ENCODE peak calls at places on chromosomes 16 and 17, in seven cellular contexts. L is brain microvascular endothelial cell, Q is BE2C, O is lower leg skin, E is omental fat pad, X is upper lobe of right lung, K is right lobe of liver. R is an unnamed sample.

GRCh38 chr17:83196973-83197880 is 117.8 kb downstream of the METRNL start:
- DNase-seq in L (no peak), Q (peak), O (no peak), E (peak), X (peak), K (peak), R (no peak)

GRCh38 chr16:2524339-2524938 is 4.3 kb downstream of the AMDHD2 start:
- DNase-seq in L (no peak), Q (no peak), O (no peak), E (no peak), X (no peak), K (peak), R (no peak)

GRCh38 chr17:146983-147761 is 9.8 kb downstream of the SCGB1C2 start:
- DNase-seq in L (no peak), Q (no peak), O (peak), E (peak), X (peak), K (peak), R (no peak)

GRCh38 chr16:65574311-65574966 is 452.6 kb upstream of the CDH11 start:
- DNase-seq in L (no peak), Q (no peak), O (no peak), E (no peak), X (no peak), K (no peak), R (no peak)

GRCh38 chr17:8696456-8696855 is 48.2 kb downstream of the CCDC42 start:
- DNase-seq in L (no peak), Q (no peak), O (peak), E (no peak), X (no peak), K (no peak), R (no peak)

GRCh38 chr17:72151565-72152391 is 31.0 kb downstream of the SOX9 start:
- DNase-seq in L (peak), Q (peak), O (no peak), E (no peak), X (peak), K (peak), R (no peak)

GRCh38 chr16:81882559-81882958 is 103.5 kb downstream of the PLCG2 start:
- DNase-seq in L (no peak), Q (no peak), O (no peak), E (no peak), X (no peak), K (no peak), R (no peak)

GRCh38 chr17:68228817-68229570 is 18.8 kb upstream of the AMZ2 start:
- DNase-seq in L (no peak), Q (no peak), O (peak), E (no peak), X (no peak), K (no peak), R (no peak)

GRCh38 chr16:8572919-8573724 is 17.2 kb downstream of the TMEM114 start:
- DNase-seq in L (peak), Q (no peak), O (peak), E (no peak), X (no peak), K (no peak), R (peak)

GRCh38 chr16:12141073-12141472 is 164.5 kb downstream of the SNX29 start:
- DNase-seq in L (no peak), Q (no peak), O (no peak), E (no peak), X (no peak), K (no peak), R (no peak)

GRCh38 chr17:68509151-68510057 is 2.8 kb upstream of the PRKAR1A start:
- DNase-seq in L (no peak), Q (no peak), O (peak), E (no peak), X (peak), K (peak), R (no peak)

GRCh38 chr17:83026311-83026811 is 53.0 kb upstream of the METRNL start:
- DNase-seq in L (no peak), Q (no peak), O (no peak), E (no peak), X (no peak), K (no peak), R (no peak)

GRCh38 chr16:31872201-31872600 is 1.4 kb upstream of the ZNF267 start:
- DNase-seq in L (no peak), Q (no peak), O (no peak), E (no peak), X (no peak), K (no peak), R (no peak)

GRCh38 chr17:65345261-65346060 is 208.3 kb downstream of the RGS9 start:
- DNase-seq in L (peak), Q (no peak), O (no peak), E (no peak), X (no peak), K (no peak), R (no peak)

GRCh38 chr16:17828012-17828411 is 357.3 kb upstream of the XYLT1 start:
- DNase-seq in L (peak), Q (no peak), O (no peak), E (no peak), X (no peak), K (no peak), R (peak)

GRCh38 chr16:84545114-84545737 is 40.8 kb upstream of the MEAK7 start:
- DNase-seq in L (no peak), Q (no peak), O (no peak), E (no peak), X (no peak), K (peak), R (no peak)

GRCh38 chr17:59846391-59847165 is 46.2 kb downstream of the TUBD1 start:
- DNase-seq in L (peak), Q (no peak), O (peak), E (no peak), X (peak), K (no peak), R (peak)

GRCh38 chr17:72566671-72567484 is 446.1 kb downstream of the SOX9 start:
- DNase-seq in L (no peak), Q (no peak), O (no peak), E (no peak), X (no peak), K (no peak), R (no peak)

GRCh38 chr16:23182675-23183485 is at the start of gene SCNN1G:
- DNase-seq in L (no peak), Q (no peak), O (no peak), E (no peak), X (peak), K (no peak), R (no peak)

GRCh38 chr17:33086878-33087277 is 95.2 kb downstream of the SPACA3 start:
- DNase-seq in L (no peak), Q (no peak), O (peak), E (no peak), X (no peak), K (no peak), R (no peak)

GRCh38 chr16:57091990-57092785 is at the start of gene CPNE2:
- DNase-seq in L (no peak), Q (peak), O (peak), E (no peak), X (peak), K (peak), R (no peak)

GRCh38 chr17:80180192-80180591 is 10.4 kb downstream of the CARD14 start:
- DNase-seq in L (no peak), Q (no peak), O (no peak), E (no peak), X (no peak), K (no peak), R (no peak)

GRCh38 chr17:55660171-55660886 is 62.3 kb downstream of the TMEM100 start:
- DNase-seq in L (no peak), Q (no peak), O (no peak), E (no peak), X (no peak), K (no peak), R (no peak)

GRCh38 chr16:11005611-11005975 is 61.2 kb downstream of the CLEC16A start:
- DNase-seq in L (no peak), Q (no peak), O (no peak), E (no peak), X (no peak), K (no peak), R (peak)

GRCh38 chr16:68338326-68339119 is 27.7 kb downstream of the PRMT7 start:
- DNase-seq in L (no peak), Q (no peak), O (no peak), E (no peak), X (no peak), K (no peak), R (no peak)

GRCh38 chr17:79011451-79012147 is 2.0 kb upstream of the CANT1 start:
- DNase-seq in L (peak), Q (no peak), O (no peak), E (no peak), X (no peak), K (no peak), R (peak)

GRCh38 chr17:41801374-41802062 is 10.2 kb downstream of the P3H4 start:
- DNase-seq in L (peak), Q (peak), O (peak), E (peak), X (peak), K (peak), R (peak)

GRCh38 chr16:10619271-10619849 is 39.0 kb upstream of the EMP2 start:
- DNase-seq in L (no peak), Q (peak), O (peak), E (peak), X (peak), K (no peak), R (no peak)

GRCh38 chr16:73217654-73218053 is 169.7 kb upstream of the ZFHX3 start:
- DNase-seq in L (no peak), Q (no peak), O (no peak), E (no peak), X (no peak), K (no peak), R (no peak)

GRCh38 chr17:67026341-67026740 is 18.0 kb upstream of the CACNG1 start:
- DNase-seq in L (no peak), Q (no peak), O (no peak), E (no peak), X (no peak), K (no peak), R (no peak)

GRCh38 chr16:85028638-85029412 is 1.2 kb downstream of the KIAA0513 start:
- DNase-seq in L (no peak), Q (peak), O (peak), E (no peak), X (no peak), K (peak), R (peak)

GRCh38 chr17:82528484-82529265 is 9.1 kb downstream of the FOXK2 start:
- DNase-seq in L (peak), Q (peak), O (no peak), E (no peak), X (no peak), K (peak), R (peak)

GRCh38 chr16:28010671-28011070 is 52.8 kb downstream of the GSG1L start:
- DNase-seq in L (peak), Q (no peak), O (no peak), E (no peak), X (no peak), K (no peak), R (no peak)

GRCh38 chr17:50956750-50957523 is 90.8 kb upstream of the TOB1 start:
- DNase-seq in L (peak), Q (peak), O (peak), E (no peak), X (peak), K (peak), R (peak)

GRCh38 chr17:50274142-50274944 is at the start of gene TMEM92:
- DNase-seq in L (no peak), Q (peak), O (no peak), E (no peak), X (peak), K (peak), R (no peak)

DNA sequence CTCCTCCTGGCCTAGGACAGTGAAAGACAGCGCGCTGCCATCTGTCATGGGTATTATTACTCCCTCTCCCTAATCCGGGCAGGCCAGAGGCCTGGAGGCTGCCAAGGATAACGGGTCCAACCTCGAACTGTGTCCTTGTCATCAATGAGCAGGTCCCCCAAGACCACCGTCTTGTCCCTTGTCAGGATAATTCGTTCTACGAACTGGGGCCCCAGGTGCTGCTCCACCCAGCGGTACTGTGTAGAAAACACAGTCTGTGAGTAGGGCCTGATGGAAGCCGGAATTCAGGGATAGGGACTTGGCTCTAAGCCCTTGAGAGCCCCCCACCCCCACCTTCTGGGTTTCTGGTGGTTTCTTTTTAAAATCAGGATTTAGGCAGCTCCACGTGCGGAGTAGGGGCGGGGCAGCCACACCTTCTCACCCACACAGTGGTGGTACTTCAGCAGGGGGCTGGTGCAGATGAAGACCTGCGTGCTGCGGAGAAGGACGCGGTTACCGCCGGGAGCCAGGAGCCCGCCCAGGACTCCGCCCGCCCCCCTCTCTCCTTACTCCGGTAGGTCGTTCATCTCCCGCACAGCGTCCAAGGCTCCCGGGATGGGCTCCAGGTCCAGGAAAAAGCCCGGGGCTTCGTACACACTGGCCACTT is 787 bp downstream of the NT5C start:
- DNase-seq in L (peak), Q (peak), O (peak), E (no peak), X (peak), K (peak), R (peak)
- TF ChIP-seq CTCF in L (peak), Q (peak), O (no peak), E (no peak), X (peak), K (peak), R (peak)

GRCh38 chr17:28717578-28718316 is at the start of gene RAB34:
- DNase-seq in L (peak), Q (no peak), O (peak), E (no peak), X (peak), K (no peak), R (peak)
- TF ChIP-seq CTCF in L (peak), Q (no peak), O (no peak), E (no peak), X (peak), K (peak), R (peak)

DNA sequence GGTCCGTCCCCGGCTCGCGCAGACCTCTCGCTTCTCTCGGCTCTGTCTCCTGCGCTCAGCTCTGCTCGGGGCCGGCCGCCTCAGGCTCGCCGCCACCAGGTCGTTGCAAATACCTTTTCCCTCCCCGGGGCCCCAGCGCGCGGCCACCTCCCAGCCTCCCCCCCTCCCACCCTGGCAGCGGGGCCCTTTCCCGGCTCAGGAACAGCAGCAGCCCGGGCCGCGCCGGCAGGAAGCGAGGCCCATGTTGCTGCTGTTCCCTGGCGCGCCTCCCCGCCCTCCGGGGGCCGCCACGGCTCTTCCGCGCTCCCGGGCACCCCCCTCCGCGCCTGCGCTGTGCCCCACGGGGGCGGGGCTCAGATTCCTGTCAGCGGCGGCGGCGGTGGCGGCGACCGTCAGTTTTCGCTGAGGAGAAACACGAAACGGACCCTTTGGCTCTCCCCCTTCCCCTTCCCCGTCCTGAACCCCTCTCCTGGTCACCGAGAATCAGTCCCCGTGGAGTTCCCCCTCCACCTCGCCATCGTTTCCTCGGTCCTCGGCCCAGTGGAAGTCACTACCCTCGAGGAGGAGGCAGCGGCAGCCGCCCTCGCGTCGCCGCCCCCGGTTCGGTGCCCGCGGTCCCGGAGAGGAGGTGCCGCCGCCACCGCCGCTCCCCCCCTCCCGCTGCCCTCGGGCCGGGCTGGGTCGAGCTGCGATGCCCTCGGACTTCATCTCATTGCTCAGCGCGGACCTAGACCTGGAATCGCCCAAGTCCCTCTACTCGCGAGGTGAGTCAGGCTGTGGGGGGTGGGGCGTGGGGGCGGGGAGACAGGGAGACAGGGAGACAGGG is at the start of gene NFAT5:
- DNase-seq in L (peak), Q (peak), O (peak), E (peak), X (peak), K (peak), R (peak)
- TF ChIP-seq CTCF in L (peak), Q (no peak), O (no peak), E (no peak), X (peak), K (no peak), R (peak)

GRCh38 chr17:6426356-6427101 is 8.4 kb downstream of the AIPL1 start:
- DNase-seq in L (no peak), Q (no peak), O (no peak), E (no peak), X (no peak), K (no peak), R (no peak)

GRCh38 chr17:6428207-6428965 is 6.5 kb downstream of the AIPL1 start:
- DNase-seq in L (no peak), Q (no peak), O (no peak), E (no peak), X (no peak), K (no peak), R (no peak)

GRCh38 chr17:6429266-6429665 is 5.7 kb downstream of the AIPL1 start:
- DNase-seq in L (no peak), Q (no peak), O (no peak), E (no peak), X (no peak), K (no peak), R (no peak)

GRCh38 chr17:6427284-6427781 is 7.6 kb downstream of the AIPL1 start:
- DNase-seq in L (peak), Q (no peak), O (no peak), E (no peak), X (no peak), K (no peak), R (peak)

DNA sequence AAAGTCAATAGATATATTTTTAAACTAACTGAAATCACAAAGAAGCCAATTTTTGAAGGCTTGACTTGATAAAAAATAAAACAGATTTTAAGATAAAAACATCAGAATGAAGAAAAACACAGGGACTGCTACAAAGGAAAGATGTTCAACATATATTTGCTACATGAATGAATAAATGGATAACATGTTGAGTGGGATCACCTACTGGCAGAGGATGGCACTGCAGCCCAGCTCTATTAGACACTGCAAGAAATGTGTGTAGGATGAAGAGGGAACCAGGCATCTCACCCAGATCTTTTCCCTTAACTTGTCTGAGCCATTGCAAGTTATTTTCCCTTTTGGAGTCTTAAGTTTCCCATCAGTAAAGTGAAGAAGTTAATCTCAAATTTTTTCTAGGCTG is 4.2 kb downstream of the AIPL1 start:
- DNase-seq in L (no peak), Q (no peak), O (no peak), E (no peak), X (no peak), K (no peak), R (no peak)
- TF ChIP-seq CTCF in L (peak), Q (peak), O (no peak), E (no peak), X (peak), K (no peak), R (peak)

GRCh38 chr16:54934536-54935410 is 4.1 kb downstream of the IRX5 start:
- DNase-seq in L (no peak), Q (no peak), O (peak), E (no peak), X (peak), K (no peak), R (no peak)
- TF ChIP-seq CTCF in L (no peak), Q (peak), O (no peak), E (no peak), X (no peak), K (no peak), R (peak)

GRCh38 chr17:6279659-6280058 is 155.3 kb downstream of the AIPL1 start:
- DNase-seq in L (no peak), Q (no peak), O (peak), E (no peak), X (no peak), K (no peak), R (no peak)
- TF ChIP-seq CTCF in L (no peak), Q (no peak), O (no peak), E (no peak), X (no peak), K (peak), R (no peak)

GRCh38 chr17:7588553-7589203 is 1.2 kb downstream of the SOX15 start:
- DNase-seq in L (no peak), Q (no peak), O (no peak), E (no peak), X (no peak), K (no peak), R (no peak)

GRCh38 chr17:7587420-7587786 is 2.5 kb downstream of the SOX15 start:
- DNase-seq in L (peak), Q (no peak), O (no peak), E (no peak), X (no peak), K (no peak), R (peak)

GRCh38 chr17:7589204-7589868 is 558 bp downstream of the SOX15 start:
- DNase-seq in L (peak), Q (peak), O (peak), E (peak), X (peak), K (peak), R (peak)

GRCh38 chr17:7586673-7587419 is 3.0 kb downstream of the SOX15 start:
- DNase-seq in L (no peak), Q (peak), O (no peak), E (no peak), X (no peak), K (no peak), R (no peak)

GRCh38 chr17:7587831-7588230 is 2.1 kb downstream of the SOX15 start:
- DNase-seq in L (no peak), Q (no peak), O (no peak), E (no peak), X (no peak), K (no peak), R (peak)
- TF ChIP-seq CTCF in L (no peak), Q (no peak), O (no peak), E (no peak), X (no peak), K (no peak), R (no peak)